ENCODE peak calls at places on chromosomes 16 and 17, in ten cellular contexts. A is nephron progenitor cell; Y is progenitor cell of endocrine pancreas; O is AG04450; G is CD4-positive, alpha-beta T cell; E is neural crest cell; I is astrocyte of the spinal cord; R is IMR-90; B is AG10803; P is kidney epithelial cell. M is an unnamed sample.
A peak's percentile ranks its signal among the peaks of the same experiment; 100 is the strongest.

GRCh38 chr17:43784068-43784467 is 3.8 kb downstream of the CFAP97D1 start:
- DNase-seq in A (no peak), Y (no peak), O (no peak), G (no peak), E (no peak), I (peak; percentile 71), R (peak; percentile 52), B (peak; percentile 86), P (no peak), M (no peak)

GRCh38 chr17:80585880-80586279 is 41.2 kb downstream of the RPTOR start:
- DNase-seq in A (no peak), Y (no peak), O (no peak), G (no peak), E (no peak), I (no peak), R (no peak), B (no peak), P (no peak), M (no peak)

GRCh38 chr17:76872221-76872873 is 4.1 kb downstream of the MGAT5B start:
- DNase-seq in A (no peak), Y (no peak), O (peak; percentile 90), G (no peak), E (no peak), I (peak; percentile 96), R (peak; percentile 96), B (peak; percentile 90), P (peak; percentile 82), M (no peak)

GRCh38 chr16:2835638-2836493 is 5.8 kb downstream of the ZG16B start:
- DNase-seq in A (no peak), Y (no peak), O (peak; percentile 79), G (no peak), E (no peak), I (peak; percentile 96), R (peak; percentile 98), B (peak; percentile 100), P (peak; percentile 99), M (no peak)

GRCh38 chr17:42657824-42658588 is 1.1 kb upstream of the TUBG2 start:
- DNase-seq in A (no peak), Y (no peak), O (no peak), G (no peak), E (no peak), I (no peak), R (no peak), B (no peak), P (no peak), M (no peak)

GRCh38 chr17:57985675-57985974 is 2.4 kb downstream of the VEZF1 start:
- DNase-seq in A (no peak), Y (no peak), O (no peak), G (no peak), E (no peak), I (peak; percentile 39), R (peak; percentile 25), B (peak; percentile 58), P (no peak), M (no peak)

GRCh38 chr17:4711671-4712111 is 1.3 kb downstream of the ARRB2 start:
- DNase-seq in A (no peak), Y (no peak), O (no peak), G (no peak), E (no peak), I (no peak), R (no peak), B (no peak), P (no peak), M (no peak)

GRCh38 chr16:3642397-3643094 is 11.9 kb upstream of the DNASE1 start:
- DNase-seq in A (peak; percentile 30), Y (no peak), O (no peak), G (no peak), E (no peak), I (peak; percentile 22), R (no peak), B (no peak), P (no peak), M (peak; percentile 43)

GRCh38 chr17:46942441-46943217 is 19.7 kb downstream of the GOSR2 start:
- DNase-seq in A (peak; percentile 81), Y (peak; percentile 55), O (peak; percentile 43), G (peak; percentile 39), E (peak; percentile 77), I (peak; percentile 68), R (peak; percentile 75), B (peak; percentile 76), P (no peak), M (peak; percentile 76)

GRCh38 chr17:35841505-35841904 is 27.2 kb downstream of the HEATR9 start:
- DNase-seq in A (no peak), Y (no peak), O (no peak), G (no peak), E (no peak), I (peak; percentile 25), R (peak; percentile 27), B (peak; percentile 8), P (no peak), M (no peak)

GRCh38 chr17:6940186-6940649 is 55.6 kb upstream of the ALOX12 start:
- DNase-seq in A (no peak), Y (no peak), O (no peak), G (no peak), E (no peak), I (no peak), R (no peak), B (peak; percentile 41), P (no peak), M (no peak)

GRCh38 chr17:78677303-78678219 is 100.4 kb upstream of the DNAH17 start:
- DNase-seq in A (no peak), Y (no peak), O (no peak), G (no peak), E (no peak), I (no peak), R (no peak), B (no peak), P (no peak), M (no peak)

DNA sequence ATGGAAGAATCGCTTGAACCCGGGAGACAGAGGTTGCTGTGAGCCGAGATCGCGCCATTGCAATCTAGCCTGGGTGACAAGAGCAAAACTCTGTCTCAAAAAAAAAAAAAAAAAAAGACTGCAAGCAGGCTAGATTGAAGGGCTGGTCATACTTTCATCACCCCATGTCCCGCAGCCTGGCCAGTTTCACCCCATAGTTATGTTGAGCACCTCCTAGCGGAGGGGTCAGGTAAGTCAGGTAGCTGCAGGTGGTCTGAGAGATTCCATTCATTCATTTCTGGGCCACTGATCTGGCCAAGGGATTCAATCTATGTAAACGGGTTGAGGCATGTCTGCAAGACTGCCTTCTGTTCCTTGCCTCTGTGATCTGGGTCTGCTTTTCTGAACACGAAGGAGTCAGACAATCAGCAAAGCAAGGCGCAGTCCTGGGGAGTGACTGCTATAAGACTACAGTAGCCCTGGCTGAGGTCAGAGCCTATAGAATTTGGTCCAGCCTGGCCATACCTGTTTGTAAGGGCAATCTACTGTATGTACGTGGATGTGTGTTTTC is 23.6 kb upstream of the BPTF start:
- DNase-seq in A (no peak), Y (no peak), O (no peak), G (no peak), E (no peak), I (no peak), R (no peak), B (no peak), P (no peak), M (no peak)
- TF ChIP-seq CTCF in A (no peak), Y (no peak), O (no peak), G (no peak), E (no peak), I (no peak), R (no peak), B (no peak), P (peak; percentile 7), M (no peak)

DNA sequence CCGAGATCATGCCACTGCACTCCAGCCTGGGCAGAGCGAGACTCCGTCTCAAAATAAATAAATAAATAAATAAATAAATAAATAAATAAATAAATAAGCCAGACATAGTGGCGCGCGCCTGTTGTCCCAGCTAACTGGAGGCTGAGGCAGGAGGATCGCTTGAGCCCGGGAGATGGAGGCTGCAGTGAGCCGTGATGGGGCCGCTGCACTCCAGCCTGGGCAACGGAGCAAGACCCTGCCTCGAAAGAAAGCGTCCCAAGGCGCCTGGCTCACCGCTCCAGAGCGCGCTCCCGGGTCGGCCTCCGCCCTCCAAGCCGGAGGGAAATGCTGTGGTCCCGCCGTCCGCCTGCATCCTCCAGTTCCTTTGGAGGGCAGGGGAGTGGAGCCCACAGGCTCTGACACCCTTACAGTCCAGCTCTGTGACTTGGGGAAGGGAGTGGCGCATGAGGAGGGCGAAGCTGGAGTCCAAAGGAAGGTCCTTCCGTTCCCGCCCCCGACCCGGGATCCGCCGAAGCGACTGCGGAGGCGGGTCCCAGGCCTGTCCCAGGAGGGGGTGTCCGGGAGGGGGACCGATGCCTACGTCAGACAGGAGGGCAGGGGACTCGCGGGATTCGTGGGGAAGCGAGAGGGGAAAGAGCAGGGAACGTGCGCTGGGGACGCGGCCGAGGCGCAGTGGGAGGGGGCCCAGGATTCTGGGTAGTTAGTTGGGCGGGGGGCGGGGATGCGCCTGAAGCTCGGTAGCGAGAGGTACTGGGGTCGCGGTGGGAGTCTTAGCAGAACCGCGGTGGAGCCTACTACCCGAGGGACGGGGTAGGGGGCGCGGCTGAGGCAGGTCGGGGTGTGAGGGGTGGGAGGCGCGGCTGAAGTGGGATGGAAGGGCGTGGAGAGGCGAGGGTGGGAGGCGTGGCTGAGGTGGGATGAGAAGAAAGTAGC is 8.4 kb upstream of the TRPV2 start:
- DNase-seq in A (peak; percentile 77), Y (peak; percentile 53), O (no peak), G (no peak), E (peak; percentile 59), I (peak; percentile 15), R (no peak), B (no peak), P (no peak), M (peak; percentile 56)
- TF ChIP-seq CTCF in A (no peak), Y (peak; percentile 22), O (no peak), G (no peak), E (no peak), I (no peak), R (no peak), B (no peak), P (no peak), M (no peak)

DNA sequence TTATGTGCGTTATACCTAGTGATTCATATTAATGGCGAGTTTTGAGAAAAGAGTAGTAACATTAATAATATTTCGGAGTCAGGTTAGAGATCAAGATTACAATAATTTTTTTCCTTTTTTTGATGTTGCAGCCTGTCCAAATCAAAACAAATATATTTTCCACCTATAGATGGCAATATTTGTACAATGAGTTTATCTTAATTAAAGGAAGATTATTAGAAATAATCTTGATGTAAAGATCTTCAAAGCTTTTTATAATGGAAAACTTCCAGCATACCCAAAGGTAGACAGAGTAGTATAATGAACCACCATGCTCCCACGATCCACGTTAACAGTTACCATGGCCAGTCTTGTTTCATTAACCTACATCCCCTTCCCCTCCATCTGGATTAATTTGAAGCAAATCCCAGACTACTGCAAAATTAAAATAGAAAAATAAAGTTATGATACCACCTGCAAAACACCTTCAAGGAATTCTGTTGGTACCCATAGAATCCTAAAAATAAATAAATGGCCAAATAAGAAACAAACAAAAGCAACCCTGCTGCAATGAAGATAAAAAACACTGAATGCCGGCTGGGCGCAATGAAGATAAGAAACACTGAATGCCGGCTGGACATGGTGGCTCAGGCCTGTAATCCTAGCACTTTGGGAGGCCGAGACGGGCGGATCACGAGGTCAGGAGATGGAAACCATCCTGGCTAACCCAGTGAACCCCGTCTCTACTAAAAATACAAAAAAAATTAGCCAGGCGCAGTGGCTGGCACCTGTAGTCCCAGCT is 46.5 kb upstream of the GINS3 start:
- DNase-seq in A (no peak), Y (no peak), O (no peak), G (no peak), E (no peak), I (no peak), R (no peak), B (no peak), P (no peak), M (no peak)
- TF ChIP-seq CTCF in A (no peak), Y (no peak), O (peak; percentile 19), G (no peak), E (peak; percentile 51), I (peak; percentile 8), R (peak; percentile 33), B (peak; percentile 33), P (no peak), M (peak; percentile 41)

GRCh38 chr16:8905168-8905762 is 23.1 kb downstream of the LITAFD start:
- DNase-seq in A (no peak), Y (no peak), O (no peak), G (no peak), E (no peak), I (peak; percentile 36), R (peak; percentile 45), B (peak; percentile 42), P (peak; percentile 16), M (no peak)
- TF ChIP-seq CTCF in A (no peak), Y (peak; percentile 55), O (peak; percentile 62), G (peak; percentile 18), E (peak; percentile 58), I (peak; percentile 71), R (peak; percentile 49), B (peak; percentile 62), P (peak; percentile 57), M (no peak)

M was measured in mesothelial cell of epicardium.